ENCODE peak calls at places on chromosomes 1 and 21, in six cellular contexts. C is amniotic stem cell, M is midbrain, G is left lung, Q is A172, A is SHP77. E is an unnamed sample.

GRCh38 chr1:186500804-186501203 is 39.9 kb upstream of the PDC start:
- DNase-seq in C (no peak), M (no peak), G (no peak), Q (no peak), A (no peak), E (no peak)

GRCh38 chr1:8478566-8478965 is 160.7 kb downstream of the SLC45A1 start:
- DNase-seq in C (no peak), M (no peak), G (no peak), Q (no peak), A (no peak), E (no peak)

GRCh38 chr21:45574691-45575090 is 32.5 kb upstream of the SLC19A1 start:
- DNase-seq in C (no peak), M (no peak), G (peak; percentile 27), Q (no peak), A (no peak), E (no peak)

GRCh38 chr1:170521818-170522217 is 10.1 kb upstream of the GORAB start:
- DNase-seq in C (no peak), M (no peak), G (no peak), Q (no peak), A (no peak), E (no peak)

GRCh38 chr1:22845536-22845935 is 127.1 kb downstream of the LACTBL1 start:
- DNase-seq in C (no peak), M (no peak), G (no peak), Q (no peak), A (no peak), E (no peak)

GRCh38 chr1:47805020-47805419 is 192.2 kb downstream of the TRABD2B start:
- DNase-seq in C (no peak), M (no peak), G (no peak), Q (no peak), A (no peak), E (no peak)

GRCh38 chr1:24921938-24922662 is 8.0 kb downstream of the RUNX3 start:
- DNase-seq in C (no peak), M (no peak), G (no peak), Q (no peak), A (no peak), E (no peak)

GRCh38 chr1:151175910-151176309 is at the start of gene TMOD4:
- DNase-seq in C (no peak), M (no peak), G (no peak), Q (no peak), A (peak; percentile 13), E (no peak)

GRCh38 chr1:93219443-93219842 is 38.9 kb downstream of the CCDC18 start:
- DNase-seq in C (no peak), M (no peak), G (no peak), Q (no peak), A (no peak), E (peak; percentile 16)

GRCh38 chr1:232047473-232047872 is 420.9 kb downstream of the DISC1 start:
- DNase-seq in C (no peak), M (no peak), G (no peak), Q (no peak), A (no peak), E (no peak)

GRCh38 chr1:166900987-166901386 is 24.9 kb upstream of the TADA1 start:
- DNase-seq in C (no peak), M (no peak), G (no peak), Q (no peak), A (no peak), E (no peak)

GRCh38 chr1:173302366-173302765 is 95.2 kb upstream of the TNFSF4 start:
- DNase-seq in C (no peak), M (no peak), G (no peak), Q (no peak), A (no peak), E (no peak)

GRCh38 chr1:175750366-175751111 is 7.1 kb upstream of the TNR start:
- DNase-seq in C (no peak), M (no peak), G (no peak), Q (no peak), A (no peak), E (no peak)

GRCh38 chr1:168762473-168762872 is 33.5 kb upstream of the DPT start:
- DNase-seq in C (no peak), M (no peak), G (no peak), Q (no peak), A (no peak), E (no peak)

GRCh38 chr1:32741067-32741416 is 38.5 kb upstream of the SYNC start:
- DNase-seq in C (no peak), M (no peak), G (no peak), Q (no peak), A (no peak), E (no peak)

GRCh38 chr21:36428789-36429671 is 43.8 kb downstream of the CHAF1B start:
- DNase-seq in C (no peak), M (no peak), G (no peak), Q (no peak), A (no peak), E (no peak)

GRCh38 chr1:221839794-221840395 is 98.0 kb upstream of the DUSP10 start:
- DNase-seq in C (peak; percentile 31), M (no peak), G (peak; percentile 44), Q (peak; percentile 99), A (no peak), E (peak; percentile 36)

GRCh38 chr1:14944471-14944981 is 209.0 kb upstream of the TMEM51 start:
- DNase-seq in C (no peak), M (peak; percentile 60), G (no peak), Q (no peak), A (no peak), E (no peak)

GRCh38 chr1:146010126-146010738 is 11.3 kb downstream of the HJV start:
- DNase-seq in C (no peak), M (no peak), G (peak; percentile 55), Q (no peak), A (no peak), E (no peak)

GRCh38 chr1:65423884-65424655 is 3.6 kb downstream of the LEPR start:
- DNase-seq in C (peak; percentile 65), M (no peak), G (no peak), Q (peak; percentile 86), A (no peak), E (no peak)

GRCh38 chr1:119209943-119210342 is 69.5 kb upstream of the WARS2 start:
- DNase-seq in C (no peak), M (no peak), G (no peak), Q (no peak), A (no peak), E (no peak)

GRCh38 chr1:16724718-16725438 is 15.4 kb upstream of the RNU1-4 start:
- DNase-seq in C (no peak), M (no peak), G (no peak), Q (no peak), A (no peak), E (no peak)

GRCh38 chr1:57235782-57236181 is 188.1 kb downstream of the DAB1 start:
- DNase-seq in C (no peak), M (no peak), G (no peak), Q (no peak), A (no peak), E (no peak)

GRCh38 chr1:199612976-199613774 is 414.3 kb upstream of the NR5A2 start:
- DNase-seq in C (no peak), M (no peak), G (no peak), Q (peak; percentile 78), A (no peak), E (peak; percentile 33)

GRCh38 chr1:209416009-209416408 is 167.5 kb upstream of the CAMK1G start:
- DNase-seq in C (no peak), M (no peak), G (no peak), Q (peak; percentile 93), A (no peak), E (no peak)

GRCh38 chr1:154608522-154609294 is 722 bp upstream of the ADAR start:
- DNase-seq in C (peak; percentile 35), M (peak; percentile 19), G (peak; percentile 50), Q (peak; percentile 64), A (peak; percentile 34), E (no peak)

GRCh38 chr1:200626853-200627534 is 6.4 kb upstream of the KIF14 start:
- DNase-seq in C (no peak), M (no peak), G (no peak), Q (no peak), A (no peak), E (no peak)

GRCh38 chr1:110260194-110260593 is 50.1 kb downstream of the KCNC4 start:
- DNase-seq in C (no peak), M (no peak), G (no peak), Q (no peak), A (no peak), E (no peak)

GRCh38 chr1:6252374-6252710 is 8.4 kb downstream of the HES3 start:
- DNase-seq in C (no peak), M (no peak), G (no peak), Q (no peak), A (no peak), E (no peak)

GRCh38 chr1:226738995-226739695 is at the start of gene ITPKB:
- DNase-seq in C (no peak), M (peak; percentile 62), G (peak; percentile 76), Q (peak; percentile 49), A (no peak), E (peak; percentile 72)

GRCh38 chr1:54404939-54405880 is 984 bp downstream of the SSBP3 start:
- DNase-seq in C (no peak), M (peak; percentile 29), G (peak; percentile 54), Q (no peak), A (no peak), E (no peak)

GRCh38 chr1:234699795-234700665 is 90.1 kb upstream of the IRF2BP2 start:
- DNase-seq in C (no peak), M (no peak), G (no peak), Q (peak; percentile 96), A (no peak), E (no peak)

GRCh38 chr1:212609701-212610574 is 1.4 kb downstream of the ATF3 start:
- DNase-seq in C (no peak), M (no peak), G (no peak), Q (no peak), A (no peak), E (no peak)

GRCh38 chr1:8474369-8474768 is 156.5 kb downstream of the SLC45A1 start:
- DNase-seq in C (no peak), M (no peak), G (no peak), Q (no peak), A (no peak), E (no peak)

GRCh38 chr1:2405588-2406295 is 6.6 kb downstream of the PEX10 start:
- DNase-seq in C (no peak), M (no peak), G (no peak), Q (no peak), A (no peak), E (no peak)

GRCh38 chr1:27099154-27099903 is 55.6 kb downstream of the SLC9A1 start:
- DNase-seq in C (peak; percentile 75), M (no peak), G (peak; percentile 89), Q (peak; percentile 68), A (peak; percentile 16), E (peak; percentile 59)

GRCh38 chr21:33041981-33042380 is 16.2 kb downstream of the OLIG2 start:
- DNase-seq in C (no peak), M (no peak), G (no peak), Q (peak; percentile 62), A (no peak), E (no peak)

GRCh38 chr1:205220421-205220820 is 7.3 kb upstream of the TMCC2 start:
- DNase-seq in C (no peak), M (no peak), G (no peak), Q (no peak), A (no peak), E (no peak)

GRCh38 chr1:43349594-43350306 is 9.0 kb upstream of the CDC20 start:
- DNase-seq in C (no peak), M (no peak), G (no peak), Q (peak; percentile 44), A (no peak), E (no peak)

GRCh38 chr21:46021978-46022544 is 40.5 kb downstream of the COL6A1 start:
- DNase-seq in C (no peak), M (no peak), G (no peak), Q (no peak), A (no peak), E (no peak)

E was measured in B cell.